ENCODE peak calls at places on chromosomes 4 and X, in nine cellular contexts. M is GM12865, R is progenitor cell of endocrine pancreas, L is thyroid gland, Z is astrocyte of the spinal cord, G is GM10248, A is endothelial cell, S is heart right ventricle, V is H9. D is an unnamed sample.

GRCh38 chr4:24364249-24364648 is 220.1 kb downstream of the DHX15 start:
- DNase-seq in Z (no peak), A (no peak), S (no peak), M (no peak), R (no peak), V (no peak), G (no peak), L (no peak), D (no peak)

GRCh38 chr4:81180916-81181315 is 34.1 kb downstream of the PRKG2 start:
- DNase-seq in R (no peak), G (no peak), L (no peak), V (no peak), A (no peak), S (no peak), Z (no peak), M (no peak), D (no peak)

GRCh38 chrX:1401611-1402430 is 9.9 kb upstream of the SLC25A6 start:
- DNase-seq in A (no peak), L (no peak), Z (no peak), M (no peak), V (no peak), S (no peak), G (no peak), R (no peak), D (no peak)

GRCh38 chrX:154378059-154378798 is 866 bp upstream of the EMD start:
- DNase-seq in Z (peak), V (peak), L (peak), R (no peak), A (peak), S (peak), G (peak), M (no peak), D (peak)

GRCh38 chr4:95528388-95528787 is 20.4 kb downstream of the UNC5C start:
- DNase-seq in A (no peak), S (no peak), M (no peak), R (no peak), Z (no peak), V (no peak), G (no peak), L (no peak), D (no peak)

GRCh38 chr4:153486281-153487151 is 20.4 kb downstream of the TMEM131L start:
- DNase-seq in G (no peak), R (no peak), S (no peak), Z (peak), V (peak), L (peak), A (no peak), M (peak), D (no peak)

GRCh38 chrX:7996414-7996813 is 69.2 kb upstream of the PNPLA4 start:
- DNase-seq in S (no peak), G (peak), Z (peak), A (peak), V (no peak), L (peak), R (no peak), M (peak), D (no peak)

GRCh38 chrX:48677456-48678030 is 6.1 kb upstream of the WAS start:
- DNase-seq in L (no peak), R (no peak), S (no peak), V (no peak), M (no peak), Z (no peak), A (no peak), G (no peak), D (no peak)

GRCh38 chr4:37685211-37685725 is 908 bp downstream of the RELL1 start:
- DNase-seq in Z (peak), L (no peak), G (no peak), V (no peak), A (no peak), R (no peak), S (no peak), M (peak), D (no peak)

GRCh38 chr4:122914292-122914904 is 8.0 kb downstream of the NUDT6 start:
- DNase-seq in G (peak), S (no peak), R (no peak), L (no peak), Z (peak), M (peak), V (no peak), A (peak), D (no peak)

GRCh38 chr4:40583850-40584439 is 45.7 kb downstream of the RBM47 start:
- DNase-seq in R (no peak), L (no peak), M (no peak), G (no peak), V (no peak), S (no peak), A (no peak), Z (no peak), D (no peak)

GRCh38 chrX:36898301-36898700 is 109.9 kb upstream of the FAM47C start:
- DNase-seq in L (no peak), Z (no peak), G (peak), M (peak), S (no peak), V (no peak), A (no peak), R (no peak), D (no peak)

GRCh38 chr4:42562016-42562415 is 94.9 kb downstream of the ATP8A1 start:
- DNase-seq in R (no peak), A (no peak), L (no peak), Z (no peak), S (no peak), V (no peak), G (no peak), M (no peak), D (no peak)

GRCh38 chr4:128329638-128330037 is 42.0 kb upstream of the PGRMC2 start:
- DNase-seq in Z (no peak), A (no peak), S (no peak), R (no peak), M (no peak), V (no peak), L (no peak), G (no peak), D (no peak)

GRCh38 chrX:102835504-102836146 is 101.4 kb upstream of the RAB40AL start:
- DNase-seq in L (peak), V (peak), Z (peak), M (peak), S (no peak), G (no peak), A (peak), R (no peak), D (no peak)

GRCh38 chr4:21888195-21888976 is 60.2 kb downstream of the KCNIP4 start:
- DNase-seq in G (no peak), Z (peak), M (no peak), R (no peak), L (no peak), S (no peak), V (no peak), A (no peak), D (no peak)

GRCh38 chr4:93710101-93710846 is 118.3 kb upstream of the ATOH1 start:
- DNase-seq in R (no peak), S (no peak), Z (no peak), A (peak), L (peak), M (peak), G (no peak), V (peak), D (no peak)

GRCh38 chr4:113847710-113848109 is 86.2 kb upstream of the CAMK2D start:
- DNase-seq in Z (no peak), M (no peak), G (no peak), S (no peak), R (no peak), A (no peak), V (no peak), L (no peak), D (no peak)

GRCh38 chrX:118727686-118728339 is 407 bp downstream of the IL13RA1 start:
- DNase-seq in S (peak), R (no peak), Z (peak), G (no peak), M (no peak), V (no peak), A (peak), L (peak), D (no peak)

GRCh38 chr4:150297861-150298474 is 219.7 kb downstream of the DCLK2 start:
- DNase-seq in L (peak), S (no peak), G (peak), M (peak), V (no peak), Z (peak), A (peak), R (no peak), D (no peak)

GRCh38 chr4:76430519-76431388 is 4.3 kb upstream of the SHROOM3 start:
- DNase-seq in M (peak), L (no peak), A (no peak), S (no peak), G (peak), R (no peak), V (no peak), Z (peak), D (no peak)

GRCh38 chr4:85402371-85402770 is 72.6 kb upstream of the ARHGAP24 start:
- DNase-seq in A (no peak), S (no peak), Z (peak), R (no peak), L (no peak), G (no peak), V (no peak), M (no peak), D (no peak)

GRCh38 chr4:159206427-159206871 is 103.6 kb downstream of the RAPGEF2 start:
- DNase-seq in A (no peak), Z (peak), L (no peak), M (peak), G (peak), V (no peak), R (no peak), S (no peak), D (no peak)

GRCh38 chr4:157803441-157804168 is 369.2 kb downstream of the GASK1B start:
- DNase-seq in V (no peak), M (no peak), Z (no peak), G (no peak), R (no peak), L (no peak), S (no peak), A (no peak), D (no peak)

GRCh38 chr4:15110120-15110571 is 107.9 kb downstream of the CPEB2 start:
- DNase-seq in S (no peak), V (no peak), L (no peak), Z (no peak), G (no peak), A (no peak), R (no peak), M (no peak), D (no peak)

GRCh38 chr4:40507977-40508376 is 121.7 kb downstream of the RBM47 start:
- DNase-seq in Z (no peak), R (no peak), V (no peak), G (no peak), S (no peak), M (no peak), A (no peak), L (no peak), D (no peak)

GRCh38 chr4:164613761-164614277 is 140.1 kb upstream of the SMIM31 start:
- DNase-seq in S (no peak), A (no peak), M (no peak), R (no peak), L (no peak), G (no peak), Z (no peak), V (no peak), D (no peak)

GRCh38 chr4:158255727-158256324 is 45.5 kb downstream of the TMEM144 start:
- DNase-seq in G (no peak), A (peak), V (no peak), S (no peak), M (peak), R (no peak), Z (peak), L (no peak), D (no peak)

GRCh38 chrX:34810364-34810763 is 132.2 kb upstream of the FAM47B start:
- DNase-seq in M (no peak), R (no peak), G (no peak), S (no peak), A (no peak), L (no peak), Z (peak), V (no peak), D (no peak)

GRCh38 chr4:149897784-149898183 is 82.1 kb upstream of the IQCM start:
- DNase-seq in L (no peak), M (peak), S (no peak), V (no peak), R (no peak), A (no peak), Z (peak), G (no peak), D (no peak)

GRCh38 chr4:94595880-94596483 is 144.2 kb downstream of the PDLIM5 start:
- DNase-seq in Z (peak), S (no peak), G (peak), L (no peak), R (no peak), M (peak), A (no peak), V (no peak), D (no peak)

GRCh38 chr4:38663801-38664703 is at the start of gene KLF3:
- DNase-seq in M (peak), A (peak), V (peak), L (peak), G (peak), S (peak), Z (peak), R (peak), D (peak)

GRCh38 chr4:2246384-2247127 is 4.6 kb upstream of the HAUS3 start:
- DNase-seq in R (no peak), S (no peak), G (peak), Z (no peak), L (no peak), V (no peak), A (peak), M (peak), D (no peak)

GRCh38 chr4:86508436-86508835 is 85.7 kb upstream of the PTPN13 start:
- DNase-seq in G (no peak), M (no peak), A (no peak), S (no peak), V (no peak), R (no peak), L (no peak), Z (peak), D (no peak)

DNA sequence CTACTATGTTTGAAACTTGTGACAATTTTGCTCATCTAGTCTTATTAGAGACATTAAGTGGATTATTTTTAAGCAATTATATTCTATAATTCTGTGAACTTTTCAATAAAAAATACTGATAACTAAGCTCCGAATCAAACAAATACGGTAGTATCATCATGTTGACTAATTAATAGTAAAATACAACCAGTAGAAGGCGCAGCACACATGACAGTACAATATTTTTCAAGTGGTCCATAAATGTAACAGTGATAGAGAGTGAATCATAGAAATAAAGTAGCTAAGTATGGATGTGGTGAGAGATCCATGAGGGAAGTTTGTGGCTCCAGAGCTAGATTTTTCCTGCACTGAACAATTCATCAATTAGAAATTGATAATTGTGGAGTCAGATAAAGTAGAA is 666.2 kb downstream of the KCTD8 start:
- DNase-seq in Z (no peak), G (no peak), M (no peak), L (no peak), R (no peak), S (no peak), A (no peak), V (no peak), D (no peak)
- TF ChIP-seq CTCF in Z (no peak), G (no peak), M (no peak), L (peak), R (no peak), S (no peak), A (no peak), V (no peak), D (peak)

GRCh38 chrX:136708348-136708747 is 60.4 kb downstream of the CD40LG start:
- DNase-seq in A (no peak), Z (peak), L (no peak), V (no peak), S (no peak), G (peak), R (no peak), M (peak), D (no peak)
- TF ChIP-seq CTCF in A (peak), Z (peak), L (peak), V (peak), S (no peak), G (peak), R (peak), M (peak), D (peak)

GRCh38 chr4:181998588-181998987 is 244.6 kb upstream of the TENM3 start:
- DNase-seq in V (no peak), G (no peak), S (no peak), M (no peak), R (no peak), Z (no peak), L (no peak), A (no peak), D (no peak)
- TF ChIP-seq CTCF in V (peak), G (no peak), S (no peak), M (no peak), R (no peak), Z (peak), L (peak), A (peak), D (no peak)

GRCh38 chrX:11462648-11463047 is 169.4 kb downstream of the AMELX start:
- DNase-seq in Z (no peak), M (no peak), R (no peak), G (no peak), A (no peak), V (no peak), S (no peak), L (no peak), D (no peak)

GRCh38 chrX:11464360-11464759 is 171.1 kb downstream of the AMELX start:
- DNase-seq in R (no peak), L (no peak), Z (no peak), A (no peak), G (no peak), V (no peak), S (no peak), M (no peak), D (no peak)

GRCh38 chrX:11464836-11465458 is 171.7 kb downstream of the AMELX start:
- DNase-seq in A (no peak), Z (no peak), V (no peak), M (no peak), G (no peak), R (no peak), S (no peak), L (no peak), D (no peak)

GRCh38 chrX:11462136-11462535 is 168.9 kb downstream of the AMELX start:
- DNase-seq in S (no peak), Z (no peak), R (no peak), L (no peak), M (no peak), G (no peak), V (no peak), A (no peak), D (no peak)

GRCh38 chrX:11465648-11466411 is 172.6 kb downstream of the AMELX start:
- DNase-seq in G (no peak), L (no peak), V (no peak), R (no peak), Z (no peak), A (no peak), M (no peak), S (no peak), D (no peak)
- TF ChIP-seq CTCF in G (no peak), L (no peak), V (no peak), R (no peak), Z (no peak), A (no peak), M (no peak), S (no peak), D (no peak)

DNA sequence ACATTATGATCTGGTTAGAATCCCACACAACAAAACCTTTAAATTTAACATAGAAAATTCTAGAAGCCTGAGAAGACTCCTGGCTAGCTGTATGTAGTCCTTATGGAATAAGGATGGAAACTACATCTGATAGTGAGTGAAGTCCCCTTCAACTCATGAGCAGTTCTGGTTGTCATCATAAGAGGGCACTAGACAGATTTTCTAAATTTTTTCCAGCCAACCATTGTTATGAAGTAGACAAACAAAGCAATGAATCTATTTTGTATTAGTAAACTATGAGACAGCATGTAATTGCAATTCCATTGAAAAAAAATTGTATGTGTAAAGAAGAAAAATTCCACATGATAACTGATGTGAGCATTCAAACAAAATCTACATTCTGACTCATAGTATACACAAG is 35.2 kb downstream of the PWWP3B start:
- DNase-seq in G (no peak), L (no peak), V (no peak), A (no peak), R (no peak), M (no peak), Z (no peak), S (no peak), D (no peak)
- TF ChIP-seq CTCF in G (no peak), L (no peak), V (no peak), A (no peak), R (no peak), M (no peak), Z (no peak), S (no peak), D (no peak)

DNA sequence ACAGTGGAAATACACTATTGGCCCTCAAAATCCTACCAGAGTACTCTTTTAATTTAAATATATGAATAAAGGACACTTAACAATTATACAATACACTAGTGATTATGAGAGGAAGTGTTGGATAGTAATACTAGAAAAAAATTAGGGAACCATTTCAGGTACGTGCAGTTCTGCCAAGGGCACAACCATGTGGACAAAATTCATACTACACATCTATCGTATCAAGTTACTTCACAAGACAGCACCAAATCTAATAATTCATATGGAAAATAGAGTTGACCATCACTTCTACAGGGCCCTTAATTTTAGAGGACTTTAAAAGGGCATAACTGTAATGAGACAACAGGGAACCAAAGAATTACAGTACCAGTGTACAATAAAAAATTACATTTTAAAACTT is 69.2 kb upstream of the ZCCHC13 start:
- DNase-seq in R (no peak), V (no peak), G (no peak), S (no peak), Z (no peak), L (no peak), A (no peak), M (no peak), D (no peak)
- TF ChIP-seq CTCF in R (peak), V (peak), G (no peak), S (no peak), Z (no peak), L (no peak), A (no peak), M (no peak), D (no peak)

GRCh38 chr4:103499094-103499493 is 220.7 kb downstream of the TACR3 start:
- DNase-seq in L (no peak), G (no peak), M (no peak), Z (no peak), A (no peak), R (no peak), S (no peak), V (no peak), D (no peak)
- TF ChIP-seq CTCF in L (no peak), G (no peak), M (no peak), Z (no peak), A (no peak), R (no peak), S (no peak), V (peak), D (no peak)

DNA sequence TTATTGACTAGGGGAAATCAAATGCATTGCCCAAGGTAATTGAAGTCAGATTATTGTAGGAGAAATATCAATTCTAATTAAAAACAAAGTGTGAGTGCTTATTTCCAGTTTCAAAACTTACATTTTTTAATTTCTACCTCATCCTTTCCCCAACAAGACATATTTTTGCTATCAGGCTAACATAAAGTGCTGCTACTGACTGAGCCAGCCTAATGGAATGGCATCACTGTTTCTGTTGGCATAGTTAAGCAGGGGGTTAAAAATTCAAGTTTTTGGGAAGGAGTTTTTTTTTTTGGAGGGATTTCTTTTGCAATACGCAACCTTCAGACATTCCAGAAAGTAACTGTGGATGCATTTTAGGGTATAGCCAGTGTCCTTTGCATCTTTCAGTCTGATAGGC is 24.2 kb downstream of the GAB1 start:
- DNase-seq in Z (no peak), G (no peak), V (no peak), R (no peak), S (no peak), A (no peak), M (no peak), L (no peak), D (no peak)
- TF ChIP-seq CTCF in Z (no peak), G (no peak), V (no peak), R (no peak), S (no peak), A (no peak), M (no peak), L (no peak), D (no peak)

D was measured in D721Med.